ENCODE peak calls at places on chromosome 1, in ten cellular contexts. K is HTR-8/SVneo; N is activated T-cell treated with anti-CD3 and anti-CD28 coated beads for 1 hour; W is posterior vena cava; S is astrocyte of the spinal cord; V is hypothalamus; T is fibroblast of mammary gland; P is DMS153; X is left colon; J is stimulated activated CD8-positive, alpha-beta memory T cell treated with anti-CD3 and anti-CD28 coated beads, Interleukin-4, amount 100 ng/mL, for 1 hour. Y is an unnamed sample.

GRCh38 chr1:61310538-61310937 is 228.2 kb downstream of the NFIA start:
- DNase-seq in K (no peak), N (no peak), W (no peak), S (no peak), V (no peak), T (no peak), P (no peak), X (no peak), J (no peak), Y (no peak)

GRCh38 chr1:119622694-119623515 is 25.2 kb downstream of the ZNF697 start:
- DNase-seq in K (no peak), N (no peak), W (no peak), S (no peak), V (no peak), T (no peak), P (no peak), X (no peak), J (no peak), Y (no peak)

GRCh38 chr1:87678221-87678715 is 349.6 kb downstream of the LMO4 start:
- DNase-seq in K (no peak), N (no peak), W (no peak), S (no peak), V (no peak), T (no peak), P (no peak), X (no peak), J (no peak), Y (no peak)

GRCh38 chr1:9929431-9930385 is 13.5 kb downstream of the LZIC start:
- DNase-seq in K (no peak), N (no peak), W (no peak), S (no peak), V (no peak), T (no peak), P (peak), X (no peak), J (no peak), Y (no peak)

GRCh38 chr1:183812686-183813569 is 8.0 kb downstream of the RGL1 start:
- DNase-seq in K (no peak), N (no peak), W (no peak), S (peak), V (no peak), T (peak), P (no peak), X (no peak), J (no peak), Y (no peak)

GRCh38 chr1:43858324-43858723 is 75.3 kb upstream of the ARTN start:
- DNase-seq in K (peak), N (no peak), W (peak), S (peak), V (no peak), T (peak), P (no peak), X (no peak), J (no peak), Y (no peak)

GRCh38 chr1:214107322-214108096 is 119.7 kb downstream of the PROX1 start:
- DNase-seq in K (no peak), N (no peak), W (no peak), S (no peak), V (no peak), T (no peak), P (peak), X (no peak), J (no peak), Y (peak)

GRCh38 chr1:173039621-173040020 is 11.1 kb downstream of the TNFSF18 start:
- DNase-seq in K (no peak), N (no peak), W (no peak), S (no peak), V (no peak), T (no peak), P (no peak), X (no peak), J (no peak), Y (no peak)

GRCh38 chr1:125085720-125086591 is 3901.2 kb downstream of the SRGAP2C start:
- DNase-seq in K (no peak), N (no peak), W (peak), S (no peak), V (no peak), T (no peak), P (no peak), X (no peak), J (no peak), Y (no peak)

GRCh38 chr1:23210351-23210785 is 6.9 kb downstream of the HTR1D start:
- DNase-seq in K (no peak), N (no peak), W (no peak), S (no peak), V (no peak), T (no peak), P (no peak), X (no peak), J (no peak), Y (no peak)

GRCh38 chr1:159798893-159799292 is 3.3 kb upstream of the FCRL6 start:
- DNase-seq in K (peak), N (peak), W (no peak), S (peak), V (no peak), T (peak), P (peak), X (peak), J (no peak), Y (peak)

GRCh38 chr1:227841141-227841540 is 25.7 kb downstream of the PRSS38 start:
- DNase-seq in K (no peak), N (no peak), W (no peak), S (no peak), V (no peak), T (no peak), P (no peak), X (no peak), J (no peak), Y (no peak)

GRCh38 chr1:209653915-209654351 is 1.7 kb upstream of the LAMB3 start:
- DNase-seq in K (no peak), N (no peak), W (no peak), S (no peak), V (no peak), T (no peak), P (no peak), X (peak), J (no peak), Y (peak)

GRCh38 chr1:177021741-177022140 is 142.8 kb downstream of the ASTN1 start:
- DNase-seq in K (no peak), N (no peak), W (no peak), S (no peak), V (no peak), T (no peak), P (no peak), X (no peak), J (no peak), Y (no peak)

GRCh38 chr1:152141971-152142584 is 16.9 kb downstream of the RPTN start:
- DNase-seq in K (peak), N (no peak), W (no peak), S (peak), V (no peak), T (peak), P (peak), X (no peak), J (no peak), Y (no peak)

GRCh38 chr1:60564856-60565445 is 491.4 kb upstream of the C1orf87 start:
- DNase-seq in K (no peak), N (no peak), W (no peak), S (no peak), V (no peak), T (no peak), P (no peak), X (no peak), J (no peak), Y (no peak)

GRCh38 chr1:36093919-36094318 is 5.2 kb downstream of the ADPRS start:
- DNase-seq in K (no peak), N (no peak), W (peak), S (no peak), V (no peak), T (no peak), P (no peak), X (no peak), J (no peak), Y (no peak)

GRCh38 chr1:158248771-158249170 is 5.5 kb upstream of the CD1A start:
- DNase-seq in K (no peak), N (no peak), W (no peak), S (no peak), V (no peak), T (no peak), P (no peak), X (no peak), J (no peak), Y (no peak)

GRCh38 chr1:156703336-156703735 is 2.0 kb downstream of the CRABP2 start:
- DNase-seq in K (no peak), N (no peak), W (no peak), S (no peak), V (no peak), T (no peak), P (no peak), X (no peak), J (no peak), Y (no peak)

GRCh38 chr1:244863491-244864252 is 671 bp downstream of the HNRNPU start:
- DNase-seq in K (no peak), N (no peak), W (peak), S (no peak), V (peak), T (peak), P (no peak), X (peak), J (no peak), Y (peak)

GRCh38 chr1:171966426-171967220 is 125.3 kb downstream of the DNM3 start:
- DNase-seq in K (no peak), N (no peak), W (no peak), S (no peak), V (no peak), T (no peak), P (no peak), X (no peak), J (no peak), Y (no peak)

GRCh38 chr1:16978589-16979474 is 1.6 kb downstream of the MFAP2 start:
- DNase-seq in K (no peak), N (no peak), W (peak), S (peak), V (no peak), T (peak), P (no peak), X (peak), J (no peak), Y (no peak)

GRCh38 chr1:30117685-30118084 is 605.7 kb downstream of the MATN1 start:
- DNase-seq in K (no peak), N (no peak), W (no peak), S (no peak), V (no peak), T (no peak), P (no peak), X (no peak), J (no peak), Y (no peak)

GRCh38 chr1:25676488-25676887 is 59.9 kb downstream of the MAN1C1 start:
- DNase-seq in K (no peak), N (no peak), W (no peak), S (no peak), V (no peak), T (no peak), P (peak), X (peak), J (no peak), Y (no peak)

GRCh38 chr1:218498061-218498938 is 153.2 kb downstream of the TGFB2 start:
- DNase-seq in K (peak), N (no peak), W (no peak), S (peak), V (no peak), T (peak), P (no peak), X (no peak), J (no peak), Y (no peak)

GRCh38 chr1:162678439-162678838 is 46.2 kb downstream of the DDR2 start:
- DNase-seq in K (peak), N (no peak), W (no peak), S (peak), V (no peak), T (peak), P (no peak), X (no peak), J (no peak), Y (no peak)

GRCh38 chr1:160768295-160768657 is 27.7 kb upstream of the LY9 start:
- DNase-seq in K (no peak), N (peak), W (no peak), S (no peak), V (no peak), T (no peak), P (no peak), X (peak), J (peak), Y (no peak)

Y was measured in pancreas.